ENCODE peak calls at places on chromosomes 5 and 9, in eight cellular contexts. L is iPS-NIHi11; C is activated CD4-positive, alpha-beta T cell treated with anti-CD3 and anti-CD28 coated beads for 48 hours; W is iris pigment epithelial cell; R is mesendoderm; K is putamen; M is mammary epithelial cell; T is stimulated activated CD8-positive, alpha-beta memory T cell treated with anti-CD3 and anti-CD28 coated beads, Interleukin-4, amount 100 ng/mL, for 48 hours. F is an unnamed sample.

GRCh38 chr9:97518909-97519307 is 17.4 kb downstream of the TMOD1 start:
- DNase-seq in L (no peak), C (no peak), W (peak; percentile 52), R (no peak), K (no peak), M (no peak), T (no peak), F (peak; percentile 58)

GRCh38 chr5:10602031-10602806 is 38.3 kb downstream of the ANKRD33B start:
- DNase-seq in L (no peak), C (no peak), W (no peak), R (no peak), K (no peak), M (no peak), T (peak; percentile 17), F (no peak)

GRCh38 chr5:180848878-180849277 is 12.2 kb downstream of the ZFP62 start:
- DNase-seq in L (no peak), C (no peak), W (no peak), R (no peak), K (no peak), M (no peak), T (no peak), F (no peak)

GRCh38 chr5:36242534-36243144 is 914 bp upstream of the NADK2 start:
- DNase-seq in L (peak; percentile 7), C (peak; percentile 17), W (no peak), R (no peak), K (peak; percentile 22), M (no peak), T (peak; percentile 26), F (peak; percentile 7)

GRCh38 chr9:27276182-27277030 is 20.5 kb downstream of the EQTN start:
- DNase-seq in L (peak; percentile 62), C (no peak), W (peak; percentile 63), R (peak; percentile 59), K (peak; percentile 59), M (peak; percentile 35), T (no peak), F (peak; percentile 56)

GRCh38 chr5:1122511-1123284 is 10.8 kb upstream of the SLC12A7 start:
- DNase-seq in L (no peak), C (no peak), W (no peak), R (no peak), K (no peak), M (no peak), T (no peak), F (no peak)

GRCh38 chr9:118121361-118121760 is 417.2 kb downstream of the TLR4 start:
- DNase-seq in L (peak; percentile 8), C (no peak), W (no peak), R (no peak), K (no peak), M (peak; percentile 40), T (no peak), F (no peak)

GRCh38 chr5:117431091-117431490 is 856.5 kb upstream of the SEMA6A start:
- DNase-seq in L (no peak), C (no peak), W (no peak), R (no peak), K (no peak), M (no peak), T (no peak), F (no peak)

GRCh38 chr5:36156619-36157018 is 4.7 kb downstream of the SKP2 start:
- DNase-seq in L (no peak), C (no peak), W (peak; percentile 72), R (peak; percentile 97), K (no peak), M (no peak), T (no peak), F (no peak)

GRCh38 chr5:43874772-43875171 is 271.8 kb downstream of the NNT start:
- DNase-seq in L (no peak), C (no peak), W (no peak), R (peak; percentile 95), K (no peak), M (no peak), T (no peak), F (no peak)

GRCh38 chr5:156528673-156529072 is 201.7 kb downstream of the SGCD start:
- DNase-seq in L (no peak), C (no peak), W (no peak), R (no peak), K (no peak), M (no peak), T (no peak), F (no peak)

GRCh38 chr5:104512063-104512798 is 949.6 kb upstream of the NUDT12 start:
- DNase-seq in L (no peak), C (no peak), W (peak; percentile 3), R (no peak), K (no peak), M (no peak), T (no peak), F (no peak)

GRCh38 chr5:83583859-83584258 is 112.3 kb downstream of the VCAN start:
- DNase-seq in L (no peak), C (no peak), W (peak; percentile 73), R (no peak), K (no peak), M (peak; percentile 75), T (no peak), F (no peak)

GRCh38 chr9:135520916-135521607 is at the start of gene LCN1:
- DNase-seq in L (no peak), C (no peak), W (no peak), R (no peak), K (no peak), M (no peak), T (no peak), F (no peak)

GRCh38 chr9:31140316-31140715 is 1244.1 kb upstream of the ACO1 start:
- DNase-seq in L (no peak), C (no peak), W (peak; percentile 15), R (peak; percentile 59), K (no peak), M (peak; percentile 68), T (no peak), F (no peak)

GRCh38 chr5:131196331-131196730 is 25.6 kb downstream of the LYRM7 start:
- DNase-seq in L (no peak), C (no peak), W (no peak), R (no peak), K (no peak), M (no peak), T (no peak), F (no peak)

GRCh38 chr5:137155621-137156020 is 343.5 kb downstream of the SPOCK1 start:
- DNase-seq in L (no peak), C (no peak), W (no peak), R (no peak), K (no peak), M (no peak), T (no peak), F (no peak)

GRCh38 chr5:172266676-172267092 is 16.9 kb downstream of the UBTD2 start:
- DNase-seq in L (no peak), C (no peak), W (no peak), R (no peak), K (no peak), M (no peak), T (no peak), F (no peak)

GRCh38 chr5:164376840-164377239 is 871.4 kb downstream of the MAT2B start:
- DNase-seq in L (no peak), C (no peak), W (no peak), R (no peak), K (no peak), M (no peak), T (no peak), F (no peak)

GRCh38 chr5:95283022-95283615 is 1.8 kb downstream of the MCTP1 start:
- DNase-seq in L (no peak), C (no peak), W (no peak), R (peak; percentile 21), K (no peak), M (peak; percentile 1), T (no peak), F (no peak)

GRCh38 chr5:177393990-177394389 is 6.5 kb downstream of the PFN3 start:
- DNase-seq in L (no peak), C (no peak), W (no peak), R (no peak), K (no peak), M (no peak), T (no peak), F (no peak)

GRCh38 chr9:96859461-96860198 is 5.3 kb upstream of the ZNF782 start:
- DNase-seq in L (peak; percentile 36), C (no peak), W (peak; percentile 87), R (peak; percentile 72), K (no peak), M (peak; percentile 98), T (no peak), F (no peak)

GRCh38 chr5:126360467-126360866 is 62.7 kb upstream of the GRAMD2B start:
- DNase-seq in L (no peak), C (no peak), W (peak; percentile 68), R (no peak), K (no peak), M (peak; percentile 83), T (no peak), F (no peak)

GRCh38 chr5:113612060-113612496 is 98.6 kb downstream of the YTHDC2 start:
- DNase-seq in L (peak; percentile 41), C (no peak), W (peak; percentile 31), R (peak; percentile 50), K (no peak), M (peak; percentile 30), T (no peak), F (peak; percentile 39)

GRCh38 chr9:137879566-137880150 is 2.1 kb downstream of the CACNA1B start:
- DNase-seq in L (no peak), C (no peak), W (no peak), R (no peak), K (no peak), M (no peak), T (no peak), F (no peak)

GRCh38 chr5:111810087-111810486 is 53.1 kb upstream of the NREP start:
- DNase-seq in L (no peak), C (no peak), W (no peak), R (no peak), K (no peak), M (no peak), T (no peak), F (no peak)

GRCh38 chr5:10229306-10230048 is 20.2 kb downstream of the ATPSCKMT start:
- DNase-seq in L (no peak), C (no peak), W (peak; percentile 77), R (no peak), K (no peak), M (peak; percentile 27), T (no peak), F (no peak)

GRCh38 chr9:92977279-92977678 is 30.0 kb downstream of the FGD3 start:
- DNase-seq in L (no peak), C (no peak), W (no peak), R (no peak), K (no peak), M (no peak), T (peak; percentile 22), F (no peak)

GRCh38 chr5:175894251-175894650 is 22.9 kb downstream of the CPLX2 start:
- DNase-seq in L (no peak), C (no peak), W (no peak), R (no peak), K (no peak), M (no peak), T (no peak), F (no peak)

GRCh38 chr9:120734607-120735006 is 20.3 kb upstream of the MEGF9 start:
- DNase-seq in L (no peak), C (no peak), W (no peak), R (no peak), K (no peak), M (no peak), T (no peak), F (no peak)

GRCh38 chr5:145350501-145350900 is 484.6 kb downstream of the PRELID2 start:
- DNase-seq in L (no peak), C (no peak), W (peak; percentile 90), R (no peak), K (no peak), M (peak; percentile 78), T (no peak), F (no peak)

GRCh38 chr9:74960548-74960947 is 7.8 kb upstream of the C9orf40 start:
- DNase-seq in L (no peak), C (no peak), W (peak; percentile 90), R (no peak), K (no peak), M (peak; percentile 80), T (no peak), F (no peak)

GRCh38 chr9:83041771-83042170 is 21.2 kb downstream of the RASEF start:
- DNase-seq in L (no peak), C (no peak), W (peak; percentile 43), R (no peak), K (no peak), M (peak; percentile 44), T (no peak), F (no peak)

GRCh38 chr5:58497956-58498942 is 7.0 kb downstream of the GAPT start:
- DNase-seq in L (peak; percentile 47), C (no peak), W (peak; percentile 44), R (peak; percentile 60), K (peak; percentile 11), M (peak; percentile 2), T (no peak), F (peak; percentile 40)

F was measured in HEK293T.